ENCODE peak calls at places on chromosomes 7 and 10, in nine cellular contexts. One of them, this sample, is unnamed.

GRCh38 chr10:17219024-17219423 is 9.0 kb upstream of the VIM start:
- DNase-seq in colonic mucosa: no peak
- DNase-seq in A549: no peak
- DNase-seq in neural progenitor cell: no peak
- DNase-seq in pancreas: no peak
- DNase-seq in cardiac muscle cell: no peak
- DNase-seq in left ventricle myocardium inferior: no peak
- DNase-seq in K562: no peak
- DNase-seq in IMR-90: peak
- DNase-seq in this sample: peak

GRCh38 chr10:61749271-61749670 is 86.5 kb downstream of the CABCOCO1 start:
- DNase-seq in cardiac muscle cell: no peak
- DNase-seq in left ventricle myocardium inferior: no peak
- DNase-seq in A549: no peak
- DNase-seq in pancreas: no peak
- DNase-seq in IMR-90: no peak
- DNase-seq in K562: no peak
- DNase-seq in neural progenitor cell: no peak
- DNase-seq in colonic mucosa: no peak
- DNase-seq in this sample: no peak

GRCh38 chr7:144255471-144255897 is 9.1 kb downstream of the OR2A7 start:
- DNase-seq in K562: no peak
- DNase-seq in pancreas: no peak
- DNase-seq in neural progenitor cell: no peak
- DNase-seq in left ventricle myocardium inferior: no peak
- DNase-seq in colonic mucosa: no peak
- DNase-seq in IMR-90: no peak
- DNase-seq in A549: no peak
- DNase-seq in cardiac muscle cell: no peak
- DNase-seq in this sample: no peak

GRCh38 chr10:132873395-132873794 is 69.0 kb downstream of the CFAP46 start:
- DNase-seq in left ventricle myocardium inferior: no peak
- DNase-seq in K562: no peak
- DNase-seq in colonic mucosa: no peak
- DNase-seq in pancreas: peak
- DNase-seq in neural progenitor cell: no peak
- DNase-seq in IMR-90: no peak
- DNase-seq in A549: no peak
- DNase-seq in cardiac muscle cell: no peak
- DNase-seq in this sample: no peak

GRCh38 chr10:118596426-118597124 is 1.1 kb upstream of the PRLHR start:
- DNase-seq in left ventricle myocardium inferior: no peak
- DNase-seq in neural progenitor cell: peak
- DNase-seq in A549: no peak
- DNase-seq in K562: no peak
- DNase-seq in pancreas: no peak
- DNase-seq in cardiac muscle cell: no peak
- DNase-seq in colonic mucosa: no peak
- DNase-seq in IMR-90: no peak
- DNase-seq in this sample: no peak

GRCh38 chr7:102933763-102934162 is 21.0 kb downstream of the LRRC17 start:
- DNase-seq in cardiac muscle cell: peak
- DNase-seq in neural progenitor cell: peak
- DNase-seq in left ventricle myocardium inferior: peak
- DNase-seq in colonic mucosa: peak
- DNase-seq in IMR-90: peak
- DNase-seq in K562: no peak
- DNase-seq in pancreas: no peak
- DNase-seq in A549: no peak
- DNase-seq in this sample: peak

GRCh38 chr7:91286432-91286831 is 22.2 kb downstream of the FZD1 start:
- DNase-seq in left ventricle myocardium inferior: no peak
- DNase-seq in colonic mucosa: no peak
- DNase-seq in IMR-90: no peak
- DNase-seq in neural progenitor cell: peak
- DNase-seq in A549: no peak
- DNase-seq in K562: no peak
- DNase-seq in cardiac muscle cell: no peak
- DNase-seq in pancreas: no peak
- DNase-seq in this sample: no peak

GRCh38 chr10:33293081-33293480 is 41.4 kb downstream of the NRP1 start:
- DNase-seq in cardiac muscle cell: no peak
- DNase-seq in IMR-90: no peak
- DNase-seq in left ventricle myocardium inferior: no peak
- DNase-seq in neural progenitor cell: no peak
- DNase-seq in K562: no peak
- DNase-seq in pancreas: no peak
- DNase-seq in colonic mucosa: no peak
- DNase-seq in A549: no peak
- DNase-seq in this sample: no peak

GRCh38 chr10:34723746-34724145 is 91.3 kb downstream of the PARD3 start:
- DNase-seq in K562: no peak
- DNase-seq in pancreas: no peak
- DNase-seq in cardiac muscle cell: peak
- DNase-seq in A549: peak
- DNase-seq in left ventricle myocardium inferior: no peak
- DNase-seq in IMR-90: peak
- DNase-seq in colonic mucosa: peak
- DNase-seq in neural progenitor cell: peak
- DNase-seq in this sample: peak

GRCh38 chr7:1938788-1939433 is 268.8 kb downstream of the ELFN1 start:
- DNase-seq in cardiac muscle cell: no peak
- DNase-seq in IMR-90: no peak
- DNase-seq in pancreas: peak
- DNase-seq in neural progenitor cell: no peak
- DNase-seq in colonic mucosa: no peak
- DNase-seq in A549: no peak
- DNase-seq in left ventricle myocardium inferior: peak
- DNase-seq in K562: no peak
- DNase-seq in this sample: no peak

GRCh38 chr7:23106491-23106800 is 861 bp downstream of the KLHL7 start:
- DNase-seq in neural progenitor cell: peak
- DNase-seq in K562: no peak
- DNase-seq in cardiac muscle cell: no peak
- DNase-seq in left ventricle myocardium inferior: no peak
- DNase-seq in colonic mucosa: no peak
- DNase-seq in A549: no peak
- DNase-seq in IMR-90: no peak
- DNase-seq in pancreas: no peak
- DNase-seq in this sample: no peak

GRCh38 chr10:131865223-131865917 is 35.4 kb upstream of the PPP2R2D start:
- DNase-seq in neural progenitor cell: no peak
- DNase-seq in colonic mucosa: no peak
- DNase-seq in left ventricle myocardium inferior: no peak
- DNase-seq in cardiac muscle cell: no peak
- DNase-seq in A549: no peak
- DNase-seq in pancreas: no peak
- DNase-seq in IMR-90: no peak
- DNase-seq in K562: no peak
- DNase-seq in this sample: no peak

GRCh38 chr10:24531439-24531838 is 192.2 kb downstream of the ARHGAP21 start:
- DNase-seq in pancreas: no peak
- DNase-seq in neural progenitor cell: no peak
- DNase-seq in cardiac muscle cell: no peak
- DNase-seq in IMR-90: no peak
- DNase-seq in A549: no peak
- DNase-seq in K562: no peak
- DNase-seq in colonic mucosa: no peak
- DNase-seq in left ventricle myocardium inferior: no peak
- DNase-seq in this sample: no peak

GRCh38 chr10:22697799-22698198 is 16.6 kb downstream of the PIP4K2A start:
- DNase-seq in K562: no peak
- DNase-seq in pancreas: no peak
- DNase-seq in colonic mucosa: no peak
- DNase-seq in IMR-90: no peak
- DNase-seq in neural progenitor cell: no peak
- DNase-seq in A549: no peak
- DNase-seq in cardiac muscle cell: no peak
- DNase-seq in left ventricle myocardium inferior: no peak
- DNase-seq in this sample: no peak

GRCh38 chr7:98133181-98133580 is 26.5 kb downstream of the LMTK2 start:
- DNase-seq in IMR-90: no peak
- DNase-seq in left ventricle myocardium inferior: no peak
- DNase-seq in A549: no peak
- DNase-seq in neural progenitor cell: no peak
- DNase-seq in pancreas: no peak
- DNase-seq in K562: peak
- DNase-seq in colonic mucosa: peak
- DNase-seq in cardiac muscle cell: peak
- DNase-seq in this sample: peak

GRCh38 chr7:112481833-112482669 is 1.3 kb downstream of the LSMEM1 start:
- DNase-seq in pancreas: no peak
- DNase-seq in K562: peak
- DNase-seq in IMR-90: peak
- DNase-seq in left ventricle myocardium inferior: peak
- DNase-seq in colonic mucosa: no peak
- DNase-seq in neural progenitor cell: no peak
- DNase-seq in cardiac muscle cell: peak
- DNase-seq in A549: peak
- DNase-seq in this sample: peak

DNA sequence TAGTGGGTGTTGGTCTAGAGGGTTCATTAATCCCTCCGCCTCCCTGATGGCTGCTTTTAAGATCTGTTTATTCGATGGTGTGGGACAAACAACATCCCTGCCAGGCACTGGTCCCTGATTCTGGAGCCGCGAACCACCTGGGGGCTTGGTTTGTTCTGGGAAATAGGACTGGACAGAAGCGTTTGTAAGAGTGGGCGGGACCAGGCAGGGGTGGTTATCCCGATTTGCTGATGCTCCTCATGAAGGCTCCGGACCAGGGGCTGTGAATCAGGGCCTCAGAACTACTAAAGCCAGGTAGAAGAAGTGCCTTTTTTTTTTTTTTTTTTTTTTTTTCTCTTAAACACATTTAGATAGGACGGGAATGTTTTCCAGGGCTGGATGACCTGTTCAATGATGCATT is 273.4 kb downstream of the WDR37 start:
- DNase-seq in cardiac muscle cell: no peak
- DNase-seq in left ventricle myocardium inferior: no peak
- DNase-seq in neural progenitor cell: no peak
- DNase-seq in IMR-90: no peak
- DNase-seq in A549: no peak
- DNase-seq in pancreas: no peak
- DNase-seq in colonic mucosa: no peak
- DNase-seq in K562: no peak
- DNase-seq in this sample: no peak
- H3K4me3 ChIP-seq in cardiac muscle cell: no peak
- H3K4me3 ChIP-seq in left ventricle myocardium inferior: no peak
- H3K4me3 ChIP-seq in neural progenitor cell: no peak
- H3K4me3 ChIP-seq in IMR-90: no peak
- H3K4me3 ChIP-seq in A549: no peak
- H3K4me3 ChIP-seq in pancreas: no peak
- H3K4me3 ChIP-seq in colonic mucosa: no peak
- H3K4me3 ChIP-seq in K562: no peak
- H3K4me3 ChIP-seq in this sample: no peak

GRCh38 chr7:50306491-50307367 is 2.2 kb downstream of the IKZF1 start:
- DNase-seq in IMR-90: no peak
- DNase-seq in left ventricle myocardium inferior: no peak
- DNase-seq in neural progenitor cell: peak
- DNase-seq in K562: no peak
- DNase-seq in A549: no peak
- DNase-seq in colonic mucosa: no peak
- DNase-seq in cardiac muscle cell: no peak
- DNase-seq in pancreas: no peak
- DNase-seq in this sample: no peak

GRCh38 chr7:50308301-50309129 is 4.0 kb downstream of the IKZF1 start:
- DNase-seq in A549: no peak
- DNase-seq in IMR-90: no peak
- DNase-seq in colonic mucosa: no peak
- DNase-seq in left ventricle myocardium inferior: no peak
- DNase-seq in K562: no peak
- DNase-seq in cardiac muscle cell: no peak
- DNase-seq in neural progenitor cell: peak
- DNase-seq in pancreas: no peak
- DNase-seq in this sample: no peak

GRCh38 chr7:50305697-50306300 is 1.3 kb downstream of the IKZF1 start:
- DNase-seq in left ventricle myocardium inferior: no peak
- DNase-seq in colonic mucosa: no peak
- DNase-seq in IMR-90: no peak
- DNase-seq in neural progenitor cell: no peak
- DNase-seq in A549: no peak
- DNase-seq in K562: no peak
- DNase-seq in pancreas: no peak
- DNase-seq in cardiac muscle cell: no peak
- DNase-seq in this sample: no peak

GRCh38 chr7:50309130-50309478 is 4.6 kb downstream of the IKZF1 start:
- DNase-seq in A549: no peak
- DNase-seq in IMR-90: no peak
- DNase-seq in cardiac muscle cell: no peak
- DNase-seq in left ventricle myocardium inferior: no peak
- DNase-seq in pancreas: no peak
- DNase-seq in neural progenitor cell: no peak
- DNase-seq in colonic mucosa: no peak
- DNase-seq in K562: no peak
- DNase-seq in this sample: no peak

GRCh38 chr7:50307368-50308012 is 3.0 kb downstream of the IKZF1 start:
- DNase-seq in colonic mucosa: no peak
- DNase-seq in pancreas: no peak
- DNase-seq in neural progenitor cell: peak
- DNase-seq in K562: peak
- DNase-seq in IMR-90: no peak
- DNase-seq in A549: no peak
- DNase-seq in left ventricle myocardium inferior: no peak
- DNase-seq in cardiac muscle cell: no peak
- DNase-seq in this sample: no peak
- TF ChIP-seq CTCF in colonic mucosa: no peak
- TF ChIP-seq CTCF in pancreas: no peak
- TF ChIP-seq CTCF in neural progenitor cell: no peak
- TF ChIP-seq CTCF in K562: peak
- TF ChIP-seq CTCF in IMR-90: no peak
- TF ChIP-seq CTCF in A549: no peak
- TF ChIP-seq CTCF in left ventricle myocardium inferior: no peak
- TF ChIP-seq CTCF in cardiac muscle cell: no peak
- TF ChIP-seq CTCF in this sample: no peak

GRCh38 chr7:120180221-120180620 is 92.8 kb upstream of the KCND2 start:
- DNase-seq in pancreas: no peak
- DNase-seq in A549: no peak
- DNase-seq in IMR-90: peak
- DNase-seq in colonic mucosa: no peak
- DNase-seq in left ventricle myocardium inferior: no peak
- DNase-seq in K562: no peak
- DNase-seq in neural progenitor cell: no peak
- DNase-seq in cardiac muscle cell: no peak
- DNase-seq in this sample: no peak
- H3K4me3 ChIP-seq in pancreas: no peak
- H3K4me3 ChIP-seq in A549: no peak
- H3K4me3 ChIP-seq in IMR-90: no peak
- H3K4me3 ChIP-seq in colonic mucosa: no peak
- H3K4me3 ChIP-seq in left ventricle myocardium inferior: no peak
- H3K4me3 ChIP-seq in K562: no peak
- H3K4me3 ChIP-seq in neural progenitor cell: no peak
- H3K4me3 ChIP-seq in cardiac muscle cell: no peak
- H3K4me3 ChIP-seq in this sample: no peak

GRCh38 chr10:79068562-79069324 is at the start of gene ZMIZ1:
- DNase-seq in IMR-90: peak
- DNase-seq in colonic mucosa: peak
- DNase-seq in pancreas: peak
- DNase-seq in neural progenitor cell: peak
- DNase-seq in left ventricle myocardium inferior: peak
- DNase-seq in A549: peak
- DNase-seq in K562: peak
- DNase-seq in cardiac muscle cell: peak
- DNase-seq in this sample: peak
- TF ChIP-seq CTCF in IMR-90: peak
- TF ChIP-seq CTCF in colonic mucosa: no peak
- TF ChIP-seq CTCF in pancreas: no peak
- TF ChIP-seq CTCF in neural progenitor cell: peak
- TF ChIP-seq CTCF in left ventricle myocardium inferior: peak
- TF ChIP-seq CTCF in A549: no peak
- TF ChIP-seq CTCF in K562: no peak
- TF ChIP-seq CTCF in cardiac muscle cell: peak
- TF ChIP-seq CTCF in this sample: peak